ENCODE peak calls at places on chromosomes 6 and 20, in six cellular contexts. T is right cardiac atrium, Z is K562, E is stomach, Y is cardiac muscle cell, M is lung. H is an unnamed sample.

GRCh38 chr6:40349566-40350192 is 237.5 kb downstream of the LRFN2 start:
- DNase-seq in Y (no peak), M (peak), E (no peak), Z (no peak), T (no peak), H (peak)

GRCh38 chr6:14442250-14442649 is 324.7 kb downstream of the CD83 start:
- DNase-seq in T (peak), Z (no peak), Y (peak), M (no peak), E (no peak), H (no peak)

GRCh38 chr20:32249030-32249738 is 28.3 kb upstream of the KIF3B start:
- DNase-seq in Y (no peak), E (no peak), T (no peak), Z (no peak), M (no peak), H (peak)

GRCh38 chr20:14922503-14923267 is 585.3 kb upstream of the FLRT3 start:
- DNase-seq in Z (no peak), T (no peak), E (no peak), M (no peak), Y (no peak), H (no peak)

GRCh38 chr6:165245287-165245686 is 64.1 kb downstream of the C6orf118 start:
- DNase-seq in Z (no peak), T (no peak), M (no peak), E (no peak), Y (peak), H (no peak)

GRCh38 chr6:3661390-3661789 is 90.1 kb downstream of the PXDC1 start:
- DNase-seq in M (no peak), T (no peak), Y (no peak), Z (no peak), E (no peak), H (no peak)

GRCh38 chr20:17403496-17403895 is 127.7 kb downstream of the BFSP1 start:
- DNase-seq in Y (no peak), T (no peak), M (no peak), E (no peak), Z (no peak), H (no peak)

GRCh38 chr6:69581576-69581975 is 215.2 kb downstream of the LMBRD1 start:
- DNase-seq in M (no peak), Z (no peak), T (no peak), Y (no peak), E (no peak), H (no peak)

GRCh38 chr20:46814366-46815232 is 80.0 kb upstream of the EYA2 start:
- DNase-seq in E (peak), Y (peak), Z (no peak), M (no peak), T (no peak), H (peak)

GRCh38 chr20:51799586-51799985 is 2.7 kb downstream of the SALL4 start:
- DNase-seq in Y (no peak), Z (no peak), E (no peak), M (no peak), T (no peak), H (no peak)

GRCh38 chr6:41306187-41306854 is 19.8 kb upstream of the TREM1 start:
- DNase-seq in Z (peak), M (peak), E (peak), T (peak), Y (peak), H (peak)

GRCh38 chr6:144219056-144219685 is 66.0 kb upstream of the UTRN start:
- DNase-seq in Y (peak), T (no peak), M (no peak), E (no peak), Z (peak), H (peak)

GRCh38 chr6:47321582-47321981 is 11.9 kb upstream of the TNFRSF21 start:
- DNase-seq in T (no peak), E (no peak), M (no peak), Z (no peak), Y (no peak), H (no peak)

GRCh38 chr6:153368131-153368530 is 237.0 kb upstream of the RGS17 start:
- DNase-seq in T (no peak), Y (no peak), M (no peak), E (no peak), Z (no peak), H (no peak)

DNA sequence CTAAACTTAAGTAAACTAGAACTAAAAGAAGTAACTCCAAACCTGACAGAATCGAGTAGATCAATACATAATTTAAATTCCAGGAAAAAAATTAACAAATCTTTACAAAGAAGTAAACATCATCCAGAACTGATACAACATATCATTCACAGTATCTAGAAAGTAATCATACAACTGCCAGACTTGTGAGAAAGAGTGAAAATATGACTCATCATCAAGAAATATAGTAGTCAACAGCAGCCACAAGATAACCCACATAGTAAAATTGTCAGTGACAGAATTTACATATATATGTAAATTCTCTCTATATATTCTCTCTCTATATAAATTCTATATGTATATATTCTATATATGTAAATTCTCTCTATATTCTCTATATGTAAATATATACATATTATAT is 242.8 kb upstream of the RGS17 start:
- DNase-seq in T (no peak), Y (no peak), Z (no peak), M (no peak), E (no peak), H (no peak)
- H3K27ac ChIP-seq in T (no peak), Y (no peak), Z (no peak), M (no peak), E (no peak), H (no peak)

GRCh38 chr6:108361312-108361932 is 66.6 kb downstream of the AFG1L start:
- DNase-seq in T (no peak), Z (peak), M (no peak), Y (no peak), E (no peak), H (no peak)
- H3K4me3 ChIP-seq in T (no peak), Z (no peak), M (no peak), Y (no peak), E (no peak), H (no peak)

GRCh38 chr6:97026298-97026697 is 101.8 kb downstream of the KLHL32 start:
- DNase-seq in T (no peak), E (no peak), Z (no peak), Y (no peak), M (no peak), H (no peak)

GRCh38 chr6:97025088-97025487 is 100.6 kb downstream of the KLHL32 start:
- DNase-seq in Y (no peak), T (no peak), M (no peak), Z (no peak), E (no peak), H (no peak)

GRCh38 chr6:97021194-97021593 is 96.7 kb downstream of the KLHL32 start:
- DNase-seq in Y (no peak), Z (no peak), T (no peak), M (no peak), E (no peak), H (no peak)

GRCh38 chr6:97019315-97019714 is 94.8 kb downstream of the KLHL32 start:
- DNase-seq in T (no peak), Y (no peak), E (no peak), Z (no peak), M (no peak), H (no peak)

DNA sequence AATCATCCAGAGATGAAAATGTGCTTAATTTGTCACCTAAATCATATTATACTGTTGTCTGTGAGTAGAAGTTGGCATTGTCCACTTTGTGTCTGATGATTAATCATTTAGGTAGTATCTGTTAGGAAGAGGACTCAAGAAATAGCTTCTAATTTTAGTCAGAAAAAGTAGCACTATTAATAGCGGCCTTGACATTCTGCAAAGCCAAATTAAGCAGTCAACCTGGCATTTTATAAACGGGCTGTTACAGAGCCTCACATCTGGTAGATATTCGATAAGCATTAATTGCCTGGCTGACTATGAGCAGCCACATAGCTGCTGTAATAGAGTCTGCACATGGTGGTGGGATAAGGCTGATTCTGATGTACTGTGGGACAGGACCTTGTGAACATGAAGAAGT is 99.5 kb downstream of the KLHL32 start:
- DNase-seq in M (no peak), T (no peak), Z (no peak), Y (no peak), E (no peak), H (no peak)
- H3K27ac ChIP-seq in M (peak), T (no peak), Z (no peak), Y (no peak), E (no peak), H (no peak)

GRCh38 chr6:153028963-153029362 is 26.5 kb upstream of the MTRF1L start:
- DNase-seq in Y (no peak), Z (no peak), M (no peak), E (no peak), T (no peak), H (no peak)

GRCh38 chr6:153023977-153024376 is 21.5 kb upstream of the MTRF1L start:
- DNase-seq in E (no peak), M (no peak), T (no peak), Z (no peak), Y (no peak), H (no peak)

GRCh38 chr6:153028261-153028660 is 25.8 kb upstream of the MTRF1L start:
- DNase-seq in M (no peak), E (no peak), Z (no peak), T (no peak), Y (no peak), H (no peak)

GRCh38 chr6:153024401-153025017 is 22.0 kb upstream of the MTRF1L start:
- DNase-seq in E (peak), Y (peak), T (no peak), Z (peak), M (peak), H (no peak)

DNA sequence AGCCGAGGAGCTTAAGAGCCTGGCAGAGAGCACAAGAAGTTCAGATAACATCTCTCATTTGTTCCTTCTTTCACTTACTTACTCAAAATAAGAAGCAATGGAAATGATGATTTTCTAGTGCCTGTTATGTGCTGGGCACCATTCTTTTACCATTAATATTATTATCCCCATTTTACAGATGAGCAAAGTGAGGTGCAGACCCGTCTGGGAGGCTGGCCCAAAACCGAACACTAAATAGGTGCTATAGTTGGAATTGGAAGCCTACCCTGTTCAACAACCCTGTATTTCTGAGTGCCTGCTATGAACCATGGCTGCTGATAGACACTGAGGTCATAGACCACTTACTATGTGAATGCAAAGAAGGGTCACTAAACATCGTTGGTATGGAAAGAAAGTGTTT is 25.0 kb upstream of the MTRF1L start:
- DNase-seq in Z (no peak), Y (no peak), E (no peak), T (no peak), M (no peak), H (no peak)
- H3K4me3 ChIP-seq in Z (no peak), Y (no peak), E (no peak), T (no peak), M (no peak), H (no peak)

GRCh38 chr20:61559706-61560315 is 307.8 kb downstream of the CDH4 start:
- DNase-seq in M (no peak), Y (no peak), E (no peak), T (no peak), Z (no peak), H (no peak)
- H3K27ac ChIP-seq in M (no peak), Y (no peak), E (no peak), T (no peak), Z (no peak), H (no peak)

GRCh38 chr20:1327241-1327653 is 1.7 kb downstream of the SDCBP2 start:
- DNase-seq in T (no peak), M (no peak), Y (no peak), E (no peak), Z (no peak), H (peak)

GRCh38 chr20:1328680-1329330 is at the start of gene SDCBP2:
- DNase-seq in Y (no peak), M (peak), Z (no peak), E (peak), T (no peak), H (peak)

GRCh38 chr20:1326031-1326930 is 2.7 kb downstream of the SDCBP2 start:
- DNase-seq in M (no peak), T (no peak), Z (no peak), E (no peak), Y (no peak), H (peak)

GRCh38 chr20:1330075-1330830 is 1.3 kb upstream of the SDCBP2 start:
- DNase-seq in E (peak), Z (no peak), Y (no peak), T (peak), M (peak), H (peak)

DNA sequence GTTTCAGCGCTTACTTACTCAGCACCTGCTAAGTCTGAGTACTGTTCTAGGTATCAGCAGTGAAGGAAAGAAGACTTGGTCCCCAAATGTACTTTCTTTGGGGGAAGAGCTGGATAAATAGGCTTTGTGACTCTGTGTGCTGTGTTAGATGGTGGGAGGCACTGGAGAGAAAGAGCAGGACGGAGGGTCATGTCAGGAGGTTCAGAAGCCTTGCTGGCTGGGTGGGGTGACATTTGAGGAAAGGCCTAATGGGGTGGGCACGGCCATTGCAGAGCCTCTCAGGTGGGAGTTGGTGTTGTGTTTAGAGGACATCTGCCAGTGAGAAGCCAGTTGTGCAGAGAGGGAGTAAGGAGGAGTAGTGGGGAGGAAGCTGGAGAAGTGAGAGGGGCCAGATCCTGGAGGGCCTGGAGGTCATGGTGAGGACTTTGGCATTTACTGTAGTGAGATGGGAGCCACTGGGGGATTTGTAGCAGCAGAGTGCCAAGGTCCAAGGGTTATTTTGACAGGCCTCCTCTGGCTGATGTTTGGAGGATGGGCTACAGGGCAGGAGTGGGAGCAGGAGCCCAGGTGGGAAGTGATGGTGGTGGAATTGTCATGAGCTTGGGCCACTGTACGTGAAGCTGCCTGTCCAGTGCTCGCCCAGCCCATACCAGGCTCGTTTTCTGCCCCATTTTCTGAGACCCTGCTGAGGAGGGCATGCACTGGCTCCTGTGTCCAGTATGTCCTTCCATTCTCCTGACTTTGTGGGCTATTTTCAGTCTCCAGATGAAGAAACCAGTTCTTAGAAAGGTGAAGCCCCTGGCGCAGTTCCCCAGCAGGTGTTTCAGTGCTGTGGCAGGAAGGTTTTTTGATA is 886 bp downstream of the SDCBP2 start:
- DNase-seq in Z (no peak), Y (no peak), T (no peak), E (no peak), M (peak), H (no peak)
- H3K4me3 ChIP-seq in Z (no peak), Y (no peak), T (no peak), E (peak), M (no peak), H (peak)

GRCh38 chr20:57260959-57261357 is 5.5 kb downstream of the BMP7 start:
- DNase-seq in T (no peak), Z (no peak), M (no peak), E (no peak), Y (peak), H (no peak)
- H3K27ac ChIP-seq in T (peak), Z (no peak), M (no peak), E (no peak), Y (peak), H (no peak)

GRCh38 chr20:59164681-59165388 is 1.2 kb downstream of the ZNF831 start:
- DNase-seq in M (no peak), Z (no peak), Y (no peak), T (no peak), E (no peak), H (no peak)
- H3K4me3 ChIP-seq in M (no peak), Z (no peak), Y (no peak), T (no peak), E (no peak), H (no peak)

H was measured in osteoblast.